ENCODE peak calls at places on chromosomes 12 and 14, in six cellular contexts. One of them, this sample, is unnamed.

GRCh38 chr14:76546426-76547221 is 170.7 kb downstream of the ESRRB start:
- DNase-seq in BJ: no peak
- DNase-seq in activated B cell treated with CpG ODN at 0.5 μM for 24 hours: no peak
- DNase-seq in CD8-positive, alpha-beta T cell: no peak
- DNase-seq in AG10803: no peak
- DNase-seq in HFFc6: peak
- DNase-seq in this sample: no peak

GRCh38 chr12:82687020-82687951 is 580 bp downstream of the TMTC2 start:
- DNase-seq in AG10803: peak
- DNase-seq in BJ: no peak
- DNase-seq in HFFc6: peak
- DNase-seq in CD8-positive, alpha-beta T cell: peak
- DNase-seq in activated B cell treated with CpG ODN at 0.5 μM for 24 hours: peak
- DNase-seq in this sample: peak

GRCh38 chr12:70719672-70720420 is 82.6 kb upstream of the PTPRB start:
- DNase-seq in activated B cell treated with CpG ODN at 0.5 μM for 24 hours: no peak
- DNase-seq in AG10803: peak
- DNase-seq in BJ: no peak
- DNase-seq in CD8-positive, alpha-beta T cell: peak
- DNase-seq in HFFc6: peak
- DNase-seq in this sample: peak

GRCh38 chr12:75650100-75650499 is 138.7 kb upstream of the KRR1 start:
- DNase-seq in activated B cell treated with CpG ODN at 0.5 μM for 24 hours: no peak
- DNase-seq in AG10803: no peak
- DNase-seq in BJ: no peak
- DNase-seq in CD8-positive, alpha-beta T cell: no peak
- DNase-seq in HFFc6: no peak
- DNase-seq in this sample: no peak

GRCh38 chr14:45891417-45892080 is 638.5 kb upstream of the MIS18BP1 start:
- DNase-seq in HFFc6: no peak
- DNase-seq in AG10803: no peak
- DNase-seq in BJ: no peak
- DNase-seq in activated B cell treated with CpG ODN at 0.5 μM for 24 hours: no peak
- DNase-seq in CD8-positive, alpha-beta T cell: no peak
- DNase-seq in this sample: no peak

GRCh38 chr14:106691601-106692291 is 1165.4 kb downstream of the TMEM121 start:
- DNase-seq in BJ: no peak
- DNase-seq in AG10803: no peak
- DNase-seq in activated B cell treated with CpG ODN at 0.5 μM for 24 hours: peak
- DNase-seq in HFFc6: no peak
- DNase-seq in CD8-positive, alpha-beta T cell: peak
- DNase-seq in this sample: no peak

GRCh38 chr12:112907415-112908157 is 824 bp downstream of the OAS1 start:
- DNase-seq in BJ: no peak
- DNase-seq in HFFc6: no peak
- DNase-seq in activated B cell treated with CpG ODN at 0.5 μM for 24 hours: no peak
- DNase-seq in AG10803: no peak
- DNase-seq in CD8-positive, alpha-beta T cell: peak
- DNase-seq in this sample: no peak

GRCh38 chr14:103126873-103127304 is 3.6 kb downstream of the TNFAIP2 start:
- DNase-seq in activated B cell treated with CpG ODN at 0.5 μM for 24 hours: no peak
- DNase-seq in CD8-positive, alpha-beta T cell: no peak
- DNase-seq in HFFc6: no peak
- DNase-seq in AG10803: no peak
- DNase-seq in BJ: no peak
- DNase-seq in this sample: no peak

GRCh38 chr14:23602181-23603095 is 23.8 kb upstream of the JPH4 start:
- DNase-seq in activated B cell treated with CpG ODN at 0.5 μM for 24 hours: no peak
- DNase-seq in BJ: no peak
- DNase-seq in AG10803: no peak
- DNase-seq in CD8-positive, alpha-beta T cell: no peak
- DNase-seq in HFFc6: no peak
- DNase-seq in this sample: no peak

GRCh38 chr12:75939016-75939642 is 92.4 kb downstream of the PHLDA1 start:
- DNase-seq in BJ: no peak
- DNase-seq in AG10803: no peak
- DNase-seq in HFFc6: no peak
- DNase-seq in activated B cell treated with CpG ODN at 0.5 μM for 24 hours: no peak
- DNase-seq in CD8-positive, alpha-beta T cell: no peak
- DNase-seq in this sample: no peak

GRCh38 chr12:49439042-49439441 is 71.8 kb downstream of the SPATS2 start:
- DNase-seq in CD8-positive, alpha-beta T cell: no peak
- DNase-seq in AG10803: no peak
- DNase-seq in BJ: no peak
- DNase-seq in activated B cell treated with CpG ODN at 0.5 μM for 24 hours: no peak
- DNase-seq in HFFc6: no peak
- DNase-seq in this sample: no peak

GRCh38 chr12:16361142-16361783 is 13.8 kb downstream of the MGST1 start:
- DNase-seq in activated B cell treated with CpG ODN at 0.5 μM for 24 hours: no peak
- DNase-seq in HFFc6: no peak
- DNase-seq in BJ: no peak
- DNase-seq in CD8-positive, alpha-beta T cell: no peak
- DNase-seq in AG10803: no peak
- DNase-seq in this sample: no peak

GRCh38 chr12:59664495-59664894 is 68.7 kb downstream of the SLC16A7 start:
- DNase-seq in AG10803: no peak
- DNase-seq in CD8-positive, alpha-beta T cell: no peak
- DNase-seq in BJ: no peak
- DNase-seq in HFFc6: no peak
- DNase-seq in activated B cell treated with CpG ODN at 0.5 μM for 24 hours: no peak
- DNase-seq in this sample: no peak

GRCh38 chr14:100747021-100747586 is 20.4 kb downstream of the DLK1 start:
- DNase-seq in BJ: peak
- DNase-seq in AG10803: peak
- DNase-seq in HFFc6: peak
- DNase-seq in activated B cell treated with CpG ODN at 0.5 μM for 24 hours: no peak
- DNase-seq in CD8-positive, alpha-beta T cell: no peak
- DNase-seq in this sample: peak

GRCh38 chr14:90615444-90616095 is 200.7 kb downstream of the TTC7B start:
- DNase-seq in activated B cell treated with CpG ODN at 0.5 μM for 24 hours: no peak
- DNase-seq in HFFc6: no peak
- DNase-seq in AG10803: no peak
- DNase-seq in CD8-positive, alpha-beta T cell: no peak
- DNase-seq in BJ: no peak
- DNase-seq in this sample: no peak

GRCh38 chr12:130765186-130765659 is 49.1 kb upstream of the RIMBP2 start:
- DNase-seq in activated B cell treated with CpG ODN at 0.5 μM for 24 hours: no peak
- DNase-seq in BJ: no peak
- DNase-seq in AG10803: peak
- DNase-seq in HFFc6: peak
- DNase-seq in CD8-positive, alpha-beta T cell: no peak
- DNase-seq in this sample: peak

GRCh38 chr12:109542014-109542413 is 31.3 kb downstream of the MMAB start:
- DNase-seq in HFFc6: peak
- DNase-seq in activated B cell treated with CpG ODN at 0.5 μM for 24 hours: no peak
- DNase-seq in AG10803: peak
- DNase-seq in CD8-positive, alpha-beta T cell: no peak
- DNase-seq in BJ: no peak
- DNase-seq in this sample: peak

GRCh38 chr12:64900540-64900939 is 76.1 kb downstream of the TBC1D30 start:
- DNase-seq in CD8-positive, alpha-beta T cell: no peak
- DNase-seq in HFFc6: peak
- DNase-seq in AG10803: peak
- DNase-seq in BJ: no peak
- DNase-seq in activated B cell treated with CpG ODN at 0.5 μM for 24 hours: no peak
- DNase-seq in this sample: peak

GRCh38 chr12:94073441-94074051 is 74.8 kb upstream of the PLXNC1 start:
- DNase-seq in BJ: no peak
- DNase-seq in CD8-positive, alpha-beta T cell: no peak
- DNase-seq in activated B cell treated with CpG ODN at 0.5 μM for 24 hours: no peak
- DNase-seq in HFFc6: no peak
- DNase-seq in AG10803: peak
- DNase-seq in this sample: no peak

GRCh38 chr12:24109381-24110039 is 160.0 kb upstream of the SOX5 start:
- DNase-seq in activated B cell treated with CpG ODN at 0.5 μM for 24 hours: no peak
- DNase-seq in HFFc6: no peak
- DNase-seq in BJ: no peak
- DNase-seq in AG10803: no peak
- DNase-seq in CD8-positive, alpha-beta T cell: no peak
- DNase-seq in this sample: peak

GRCh38 chr14:101506921-101507300 is 54.4 kb upstream of the DIO3 start:
- DNase-seq in activated B cell treated with CpG ODN at 0.5 μM for 24 hours: no peak
- DNase-seq in CD8-positive, alpha-beta T cell: no peak
- DNase-seq in HFFc6: no peak
- DNase-seq in BJ: no peak
- DNase-seq in AG10803: no peak
- DNase-seq in this sample: no peak

GRCh38 chr14:50619569-50620141 is 48.5 kb downstream of the SAV1 start:
- DNase-seq in CD8-positive, alpha-beta T cell: no peak
- DNase-seq in HFFc6: peak
- DNase-seq in activated B cell treated with CpG ODN at 0.5 μM for 24 hours: no peak
- DNase-seq in BJ: no peak
- DNase-seq in AG10803: peak
- DNase-seq in this sample: peak

GRCh38 chr12:96500686-96501085 is 11.3 kb downstream of the CFAP54 start:
- DNase-seq in activated B cell treated with CpG ODN at 0.5 μM for 24 hours: no peak
- DNase-seq in BJ: no peak
- DNase-seq in HFFc6: peak
- DNase-seq in CD8-positive, alpha-beta T cell: no peak
- DNase-seq in AG10803: peak
- DNase-seq in this sample: no peak

DNA sequence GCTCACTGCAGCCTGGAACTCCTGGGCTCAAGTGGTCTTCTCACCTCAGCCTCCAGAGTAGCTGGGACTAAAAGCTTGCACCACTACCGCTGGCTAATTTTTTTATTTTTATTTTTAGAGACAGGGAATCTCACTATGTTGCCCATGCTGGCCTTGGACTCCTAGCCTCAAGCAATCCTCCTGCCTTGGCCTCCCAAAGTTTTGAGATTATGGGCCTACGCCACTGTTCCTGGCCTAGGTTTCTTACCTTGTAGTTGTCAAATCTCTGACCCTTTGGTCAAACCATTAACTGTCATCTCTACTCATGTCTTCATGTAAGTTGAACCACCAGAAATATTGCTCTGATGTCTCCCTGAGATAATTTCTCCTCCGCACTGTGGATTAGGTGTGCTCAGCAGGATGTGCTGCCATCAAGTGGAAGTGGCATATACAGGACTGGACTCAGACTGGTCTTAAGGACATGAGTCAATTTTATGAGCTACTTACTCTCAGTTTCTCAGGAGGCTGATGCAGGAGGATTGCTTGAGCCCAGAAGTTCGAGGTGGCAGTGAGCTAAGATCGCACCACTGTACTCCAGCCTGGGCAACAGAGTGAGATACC is 28.5 kb downstream of the ACTR6 start:
- DNase-seq in BJ: no peak
- DNase-seq in activated B cell treated with CpG ODN at 0.5 μM for 24 hours: no peak
- DNase-seq in CD8-positive, alpha-beta T cell: no peak
- DNase-seq in HFFc6: peak
- DNase-seq in AG10803: peak
- DNase-seq in this sample: no peak
- TF ChIP-seq CTCF in BJ: peak
- TF ChIP-seq CTCF in activated B cell treated with CpG ODN at 0.5 μM for 24 hours: no peak
- TF ChIP-seq CTCF in CD8-positive, alpha-beta T cell: no peak
- TF ChIP-seq CTCF in HFFc6: peak
- TF ChIP-seq CTCF in AG10803: no peak
- TF ChIP-seq CTCF in this sample: no peak

GRCh38 chr12:62009445-62009844 is 250.8 kb upstream of the USP15 start:
- DNase-seq in CD8-positive, alpha-beta T cell: no peak
- DNase-seq in activated B cell treated with CpG ODN at 0.5 μM for 24 hours: no peak
- DNase-seq in BJ: no peak
- DNase-seq in HFFc6: no peak
- DNase-seq in AG10803: no peak
- DNase-seq in this sample: no peak
- TF ChIP-seq CTCF in CD8-positive, alpha-beta T cell: no peak
- TF ChIP-seq CTCF in activated B cell treated with CpG ODN at 0.5 μM for 24 hours: no peak
- TF ChIP-seq CTCF in BJ: no peak
- TF ChIP-seq CTCF in HFFc6: no peak
- TF ChIP-seq CTCF in AG10803: no peak
- TF ChIP-seq CTCF in this sample: no peak

GRCh38 chr14:93047661-93048060 is 68.1 kb downstream of the ITPK1 start:
- DNase-seq in CD8-positive, alpha-beta T cell: no peak
- DNase-seq in HFFc6: no peak
- DNase-seq in BJ: no peak
- DNase-seq in AG10803: peak
- DNase-seq in activated B cell treated with CpG ODN at 0.5 μM for 24 hours: no peak
- DNase-seq in this sample: no peak

GRCh38 chr14:93047187-93047586 is 68.5 kb downstream of the ITPK1 start:
- DNase-seq in AG10803: no peak
- DNase-seq in BJ: no peak
- DNase-seq in HFFc6: no peak
- DNase-seq in activated B cell treated with CpG ODN at 0.5 μM for 24 hours: no peak
- DNase-seq in CD8-positive, alpha-beta T cell: no peak
- DNase-seq in this sample: no peak

GRCh38 chr14:93045965-93046695 is 69.6 kb downstream of the ITPK1 start:
- DNase-seq in HFFc6: peak
- DNase-seq in CD8-positive, alpha-beta T cell: no peak
- DNase-seq in activated B cell treated with CpG ODN at 0.5 μM for 24 hours: no peak
- DNase-seq in BJ: peak
- DNase-seq in AG10803: peak
- DNase-seq in this sample: peak

GRCh38 chr14:93045211-93045674 is 70.5 kb downstream of the ITPK1 start:
- DNase-seq in CD8-positive, alpha-beta T cell: no peak
- DNase-seq in HFFc6: no peak
- DNase-seq in AG10803: no peak
- DNase-seq in BJ: no peak
- DNase-seq in activated B cell treated with CpG ODN at 0.5 μM for 24 hours: no peak
- DNase-seq in this sample: no peak

DNA sequence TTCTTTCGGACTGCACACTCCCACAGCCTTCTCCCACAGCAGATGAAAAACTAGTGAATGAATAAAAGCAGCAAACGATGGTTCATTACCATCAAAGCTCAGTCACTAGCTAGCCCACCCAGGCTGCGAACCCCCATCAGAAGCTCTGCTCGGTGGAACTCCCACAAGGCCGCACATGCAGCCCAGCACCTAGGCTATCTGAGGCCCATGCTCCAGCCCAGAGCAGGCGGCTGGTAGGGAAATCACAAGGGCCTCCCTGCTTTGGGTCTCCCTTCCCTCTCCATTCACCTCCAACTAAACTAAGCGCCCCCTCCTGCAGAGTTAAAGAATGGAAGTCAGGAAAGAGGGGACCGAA is 69.1 kb downstream of the ITPK1 start:
- DNase-seq in AG10803: no peak
- DNase-seq in BJ: no peak
- DNase-seq in HFFc6: no peak
- DNase-seq in activated B cell treated with CpG ODN at 0.5 μM for 24 hours: no peak
- DNase-seq in CD8-positive, alpha-beta T cell: no peak
- DNase-seq in this sample: no peak
- TF ChIP-seq CTCF in AG10803: no peak
- TF ChIP-seq CTCF in BJ: no peak
- TF ChIP-seq CTCF in HFFc6: no peak
- TF ChIP-seq CTCF in activated B cell treated with CpG ODN at 0.5 μM for 24 hours: no peak
- TF ChIP-seq CTCF in CD8-positive, alpha-beta T cell: no peak
- TF ChIP-seq CTCF in this sample: no peak

GRCh38 chr14:98893675-98894074 is 378.3 kb downstream of the BCL11B start:
- DNase-seq in activated B cell treated with CpG ODN at 0.5 μM for 24 hours: no peak
- DNase-seq in BJ: no peak
- DNase-seq in CD8-positive, alpha-beta T cell: no peak
- DNase-seq in HFFc6: no peak
- DNase-seq in AG10803: no peak
- DNase-seq in this sample: peak
- TF ChIP-seq CTCF in activated B cell treated with CpG ODN at 0.5 μM for 24 hours: no peak
- TF ChIP-seq CTCF in BJ: no peak
- TF ChIP-seq CTCF in CD8-positive, alpha-beta T cell: no peak
- TF ChIP-seq CTCF in HFFc6: no peak
- TF ChIP-seq CTCF in AG10803: no peak
- TF ChIP-seq CTCF in this sample: no peak

This sample was measured in astrocyte.